ENCODE peak calls at places on chromosome 9, in four cellular contexts. Y is progenitor cell of endocrine pancreas, J is foreskin fibroblast, Q is aorta. O is an unnamed sample.

GRCh38 chr9:68914751-68915150 is 99.2 kb downstream of the PRKACG start:
- DNase-seq in Q (no peak), Y (no peak), J (no peak), O (no peak)

GRCh38 chr9:91043041-91043740 is 241.6 kb downstream of the SYK start:
- DNase-seq in Y (no peak), J (peak), Q (no peak), O (no peak)

GRCh38 chr9:89405832-89406231 is 87.5 kb downstream of the SECISBP2 start:
- DNase-seq in Y (no peak), J (no peak), Q (peak), O (no peak)

GRCh38 chr9:117414220-117414905 is 494 bp downstream of the ASTN2 start:
- DNase-seq in J (peak), Y (peak), Q (peak), O (no peak)

GRCh38 chr9:121636411-121636865 is 15.0 kb upstream of the DAB2IP start:
- DNase-seq in J (peak), Y (no peak), Q (peak), O (no peak)

GRCh38 chr9:113350937-113351336 is 1.6 kb downstream of the BSPRY start:
- DNase-seq in J (no peak), Q (no peak), Y (no peak), O (no peak)

GRCh38 chr9:89603629-89604462 is 966 bp upstream of the GADD45G start:
- DNase-seq in Y (peak), J (peak), Q (peak), O (no peak)

GRCh38 chr9:37395229-37395628 is 27.3 kb upstream of the GRHPR start:
- DNase-seq in Q (no peak), J (no peak), Y (no peak), O (no peak)

GRCh38 chr9:98846879-98847278 is 39.4 kb downstream of the GALNT12 start:
- DNase-seq in Y (no peak), J (peak), Q (no peak), O (no peak)

GRCh38 chr9:16871358-16872151 is 1.1 kb upstream of the BNC2 start:
- DNase-seq in J (peak), Y (peak), Q (peak), O (no peak)

GRCh38 chr9:113187935-113188595 is 33.0 kb downstream of the FKBP15 start:
- DNase-seq in J (peak), Q (peak), Y (no peak), O (no peak)

GRCh38 chr9:119761737-119762136 is 392.5 kb upstream of the BRINP1 start:
- DNase-seq in J (no peak), Q (no peak), Y (no peak), O (no peak)

GRCh38 chr9:107566596-107566995 is 77.0 kb upstream of the KLF4 start:
- DNase-seq in J (no peak), Q (no peak), Y (no peak), O (no peak)

GRCh38 chr9:100690438-100690837 is 112.6 kb downstream of the CAVIN4 start:
- DNase-seq in J (no peak), Q (no peak), Y (no peak), O (no peak)

GRCh38 chr9:137074657-137075274 is 2.6 kb upstream of the UAP1L1 start:
- DNase-seq in J (no peak), Y (no peak), Q (no peak), O (no peak)

GRCh38 chr9:110891760-110892159 is 146.5 kb downstream of the LPAR1 start:
- DNase-seq in Y (no peak), J (peak), Q (no peak), O (no peak)

GRCh38 chr9:108816037-108816436 is 39.7 kb downstream of the ACTL7B start:
- DNase-seq in J (no peak), Q (peak), Y (no peak), O (no peak)

GRCh38 chr9:109705515-109705914 is 74.5 kb upstream of the PALM2AKAP2 start:
- DNase-seq in Y (no peak), Q (no peak), J (peak), O (no peak)